ENCODE peak calls at places on chromosomes 11 and 22, in four cellular contexts. W is stomach, N is K562, I is sigmoid colon. O is an unnamed sample. For H3K4me1, the result is how much of the 10 kb centered on the place peaks cover.

GRCh38 chr11:6377902-6378694 is 12.2 kb upstream of the SMPD1 start:
- DNase-seq in N (no peak), W (no peak), I (no peak), O (no peak)

GRCh38 chr11:65842144-65842543 is 8.4 kb downstream of the SNX32 start:
- DNase-seq in I (peak), W (no peak), N (no peak), O (no peak)

GRCh38 chr11:126481303-126481680 is 125.8 kb downstream of the ST3GAL4 start:
- DNase-seq in I (no peak), N (no peak), W (no peak), O (no peak)

GRCh38 chr11:64703048-64703447 is 19.9 kb downstream of the NRXN2 start:
- DNase-seq in N (no peak), W (no peak), I (no peak), O (no peak)

GRCh38 chr11:23226331-23226909 is 366.1 kb upstream of the CCDC179 start:
- DNase-seq in W (no peak), N (no peak), I (no peak), O (no peak)

GRCh38 chr22:24076091-24076867 is 65.2 kb downstream of the CABIN1 start:
- DNase-seq in I (peak), N (no peak), W (no peak), O (no peak)

GRCh38 chr11:31441296-31441695 is 68.1 kb downstream of the IMMP1L start:
- DNase-seq in N (no peak), I (no peak), W (no peak), O (no peak)

GRCh38 chr22:25622011-25622410 is 57.5 kb downstream of the GRK3 start:
- DNase-seq in W (no peak), N (no peak), I (no peak), O (no peak)

GRCh38 chr22:50725597-50725996 is 12.4 kb upstream of the ACR start:
- DNase-seq in N (no peak), I (no peak), W (no peak), O (no peak)

GRCh38 chr22:50724616-50725015 is 13.4 kb upstream of the ACR start:
- DNase-seq in I (no peak), N (no peak), W (no peak), O (no peak)

GRCh38 chr22:50722716-50723428 is 15.1 kb upstream of the ACR start:
- DNase-seq in W (no peak), I (no peak), N (no peak), O (no peak)

GRCh38 chr22:50722048-50722701 is 15.8 kb upstream of the ACR start:
- DNase-seq in N (no peak), I (no peak), W (no peak), O (no peak)

GRCh38 chr22:50723991-50724390 is 14.0 kb upstream of the ACR start:
- DNase-seq in N (no peak), I (no peak), W (no peak), O (no peak)
- TF ChIP-seq POLR2AphosphoS5 in N (no peak), I (no peak), W (no peak), O (no peak)

GRCh38 chr11:128334311-128335044 is 252.9 kb downstream of the ETS1 start:
- DNase-seq in N (no peak), I (peak), W (no peak), O (peak)
- TF ChIP-seq EP300 in N (no peak), I (no peak), W (peak), O (peak)

DNA sequence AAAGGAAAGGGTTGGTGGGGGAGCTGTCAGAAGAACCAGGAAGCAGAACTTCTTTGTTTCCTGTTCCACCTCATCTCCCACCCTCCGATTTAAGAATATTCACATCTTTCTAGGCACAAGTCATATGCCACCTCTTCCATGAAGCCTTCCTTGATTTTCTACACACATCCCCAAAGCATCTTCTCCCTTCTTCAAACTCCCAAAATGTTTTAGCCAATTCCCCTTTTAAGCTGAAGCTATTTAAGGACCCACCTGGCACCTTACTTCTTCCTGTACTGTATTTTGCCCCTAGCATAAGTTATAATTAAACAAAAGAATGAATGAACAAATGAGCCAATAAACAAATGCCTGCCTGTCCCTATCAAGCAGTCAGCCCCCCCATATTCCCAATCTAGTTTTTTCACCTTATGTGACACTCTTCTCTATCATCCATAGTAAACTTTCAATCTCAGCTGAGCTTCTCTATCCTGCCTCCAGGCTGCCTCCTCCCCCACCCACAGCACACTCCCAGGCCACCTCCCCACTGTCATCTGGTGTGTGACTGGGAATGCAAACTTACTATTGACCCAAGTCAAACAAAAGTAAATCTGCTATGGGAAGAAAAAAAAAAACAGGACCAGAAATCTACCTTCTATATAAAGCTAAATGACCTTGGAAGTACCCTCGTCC is 3.9 kb downstream of the TNKS1BP1 start:
- DNase-seq in N (no peak), W (peak), I (no peak), O (no peak)
- H3K4me1 ChIP-seq in N (under half), W (half or more), I (under half), O (half or more)

GRCh38 chr11:10113852-10114251 is 180.2 kb downstream of the SBF2 start:
- DNase-seq in W (no peak), I (no peak), N (no peak), O (no peak)

GRCh38 chr11:10107522-10107921 is 186.5 kb downstream of the SBF2 start:
- DNase-seq in I (no peak), N (no peak), W (no peak), O (no peak)

GRCh38 chr11:10109836-10110235 is 184.2 kb downstream of the SBF2 start:
- DNase-seq in I (no peak), W (no peak), N (no peak), O (no peak)

GRCh38 chr11:10114593-10115404 is 179.2 kb downstream of the SBF2 start:
- DNase-seq in N (no peak), W (no peak), I (no peak), O (no peak)

GRCh38 chr11:10108901-10109665 is 184.9 kb downstream of the SBF2 start:
- DNase-seq in N (no peak), W (no peak), I (no peak), O (no peak)
- TF ChIP-seq POLR2AphosphoS5 in N (no peak), W (no peak), I (peak), O (no peak)

DNA sequence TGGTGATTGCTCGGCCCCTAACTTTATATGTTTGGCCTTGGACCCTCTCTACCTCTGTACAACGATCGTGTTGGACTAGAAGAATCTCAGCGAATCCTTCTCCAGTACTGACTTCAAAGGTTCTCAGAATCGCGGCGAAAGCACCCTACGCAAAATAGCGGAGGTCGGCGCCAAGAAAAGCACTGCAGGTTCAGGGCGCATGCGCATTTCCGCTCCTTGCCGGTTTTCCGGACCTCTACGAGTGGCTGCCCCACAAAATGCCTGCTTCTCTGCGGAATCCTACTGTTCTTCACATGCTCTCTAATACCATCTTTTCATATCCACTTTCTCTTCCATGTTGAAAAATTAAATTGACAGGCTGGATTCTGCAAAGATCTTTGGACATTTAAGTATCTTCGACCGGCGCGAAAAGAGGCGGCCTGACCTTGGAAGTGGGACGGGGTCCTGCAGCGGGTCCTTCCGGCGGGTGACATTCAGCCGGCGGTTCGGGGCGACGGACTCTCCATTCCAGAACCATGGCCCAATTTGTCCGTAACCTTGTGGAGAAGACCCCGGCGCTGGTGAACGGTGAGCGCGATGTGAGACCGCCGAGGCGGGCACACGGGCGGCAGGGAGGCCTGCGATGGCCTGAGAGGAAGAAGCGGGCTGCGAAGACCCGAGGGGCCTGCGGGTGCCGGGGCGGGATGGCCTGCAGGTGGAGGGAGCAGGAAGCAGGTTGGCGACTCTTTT is at the start of gene ATP5MG:
- DNase-seq in W (peak), I (peak), N (peak), O (peak)
- TF ChIP-seq EP300 in W (no peak), I (no peak), N (no peak), O (no peak)

GRCh38 chr11:15118431-15118830 is 3.7 kb downstream of the INSC start:
- DNase-seq in N (no peak), W (no peak), I (no peak), O (peak)

GRCh38 chr11:15119352-15119751 is 4.6 kb downstream of the INSC start:
- DNase-seq in W (no peak), I (no peak), N (no peak), O (peak)

GRCh38 chr11:15119826-15120225 is 5.1 kb downstream of the INSC start:
- DNase-seq in W (no peak), I (no peak), N (no peak), O (peak)

GRCh38 chr11:15115686-15116085 is 963 bp downstream of the INSC start:
- DNase-seq in W (no peak), I (no peak), N (no peak), O (peak)

GRCh38 chr11:15117751-15118150 is 3.0 kb downstream of the INSC start:
- DNase-seq in I (no peak), W (no peak), N (no peak), O (peak)
- H3K4me1 ChIP-seq in I (under half), W (under half), N (under half), O (under half)

GRCh38 chr11:69915501-69916250 is 96.5 kb upstream of the FGF3 start:
- DNase-seq in I (peak), W (peak), N (peak), O (no peak)
- TF ChIP-seq POLR2AphosphoS5 in I (no peak), W (no peak), N (no peak), O (no peak)

DNA sequence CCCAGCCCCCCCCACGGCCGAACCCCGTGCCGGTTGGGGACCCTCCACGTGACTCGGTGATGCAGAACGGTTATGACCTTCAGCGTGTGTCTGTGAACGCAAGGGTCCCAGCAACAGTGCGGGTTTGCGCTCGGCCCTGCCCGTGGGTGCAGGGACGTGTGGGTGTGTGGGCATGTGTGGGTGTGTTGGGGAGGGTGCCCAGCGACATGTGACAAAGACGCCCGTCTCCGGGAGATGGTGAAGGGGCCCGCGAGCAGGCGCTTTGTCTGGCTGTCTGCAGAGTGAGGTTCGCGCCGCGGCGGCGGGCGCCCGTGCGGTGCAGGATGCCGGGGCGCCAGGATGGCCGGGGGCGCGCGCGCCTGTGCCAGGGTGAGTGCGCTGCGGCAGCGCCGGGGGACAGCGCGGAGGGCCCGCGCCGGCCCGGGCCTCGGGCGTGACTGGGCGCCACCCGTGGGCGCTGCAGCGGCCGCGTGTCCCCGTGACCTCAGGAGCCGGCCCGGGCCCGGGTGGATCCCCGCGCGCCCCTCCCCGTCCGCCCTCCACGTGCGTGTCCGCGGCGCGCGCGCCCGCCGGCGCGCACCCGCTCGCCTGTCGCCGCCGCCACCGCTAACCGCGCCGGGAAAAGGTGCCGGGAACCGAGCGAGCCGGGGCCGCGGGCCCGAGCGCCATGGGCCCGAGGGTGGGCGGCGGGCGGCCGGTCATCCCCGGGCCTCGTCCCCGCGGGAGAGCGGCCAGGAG is at the start of gene LRFN4:
- DNase-seq in I (peak), W (peak), N (peak), O (no peak)
- TF ChIP-seq EP300 in I (no peak), W (no peak), N (no peak), O (no peak)

DNA sequence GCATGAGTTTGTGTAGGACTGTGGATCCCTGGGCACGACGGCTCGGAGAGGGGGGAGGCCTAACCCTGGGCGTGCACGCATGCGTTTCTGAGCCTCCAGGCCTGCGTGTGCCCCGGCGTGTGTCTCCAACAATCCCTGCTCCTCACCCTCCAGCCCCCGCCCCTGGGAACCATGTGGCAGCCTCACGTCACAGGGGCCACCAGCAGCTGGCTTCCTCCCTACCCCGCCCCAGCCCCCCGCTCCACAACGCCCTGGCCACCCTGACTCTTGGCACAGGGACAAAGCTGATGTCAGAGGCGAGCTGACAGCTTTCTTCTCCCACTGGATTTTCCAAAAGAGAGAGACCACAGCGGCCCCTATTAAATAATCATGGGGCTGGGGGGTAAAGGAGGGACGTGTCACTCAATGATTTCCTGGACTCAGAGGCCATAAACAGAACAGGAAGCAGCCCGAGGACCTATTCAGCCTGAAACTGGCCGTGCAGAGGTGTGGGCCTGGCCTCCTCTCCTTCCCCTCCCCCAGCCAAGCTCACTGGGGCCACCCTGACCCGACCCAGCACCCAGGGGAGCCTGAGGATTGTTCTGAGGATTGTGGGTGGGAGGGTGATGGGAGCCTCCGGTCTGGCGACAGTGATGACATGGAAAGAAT is 6.8 kb upstream of the LIF start:
- DNase-seq in N (no peak), W (peak), I (no peak), O (no peak)
- H3K4me1 ChIP-seq in N (under half), W (under half), I (under half), O (under half)

O was measured in esophagus muscularis mucosa.